ENCODE peak calls at places on chromosomes 12 and 14, in six cellular contexts. One of them, this sample, is unnamed.

GRCh38 chr14:61537567-61538463 is 157.5 kb upstream of the HIF1A start:
- DNase-seq in heart left ventricle: no peak
- DNase-seq in epithelial cell of proximal tubule: peak; percentile 98
- DNase-seq in foreskin fibroblast: peak; percentile 86
- DNase-seq in mucosa of descending colon: no peak
- DNase-seq in tibial nerve: no peak
- DNase-seq in this sample: no peak

GRCh38 chr12:109761631-109761950 is 48.0 kb downstream of the FAM222A start:
- DNase-seq in heart left ventricle: no peak
- DNase-seq in epithelial cell of proximal tubule: no peak
- DNase-seq in foreskin fibroblast: no peak
- DNase-seq in mucosa of descending colon: no peak
- DNase-seq in tibial nerve: no peak
- DNase-seq in this sample: no peak

GRCh38 chr12:2544213-2544612 is 250.6 kb upstream of the FKBP4 start:
- DNase-seq in heart left ventricle: no peak
- DNase-seq in epithelial cell of proximal tubule: no peak
- DNase-seq in foreskin fibroblast: no peak
- DNase-seq in mucosa of descending colon: no peak
- DNase-seq in tibial nerve: no peak
- DNase-seq in this sample: no peak

GRCh38 chr14:92341791-92342190 is 18.8 kb downstream of the SLC24A4 start:
- DNase-seq in heart left ventricle: no peak
- DNase-seq in epithelial cell of proximal tubule: no peak
- DNase-seq in foreskin fibroblast: no peak
- DNase-seq in mucosa of descending colon: no peak
- DNase-seq in tibial nerve: no peak
- DNase-seq in this sample: no peak

GRCh38 chr12:78916845-78917480 is 52.4 kb downstream of the SYT1 start:
- DNase-seq in heart left ventricle: no peak
- DNase-seq in epithelial cell of proximal tubule: no peak
- DNase-seq in foreskin fibroblast: peak; percentile 2
- DNase-seq in mucosa of descending colon: no peak
- DNase-seq in tibial nerve: no peak
- DNase-seq in this sample: no peak

GRCh38 chr12:27868165-27868564 is 88.1 kb upstream of the MANSC4 start:
- DNase-seq in heart left ventricle: no peak
- DNase-seq in epithelial cell of proximal tubule: no peak
- DNase-seq in foreskin fibroblast: peak; percentile 82
- DNase-seq in mucosa of descending colon: no peak
- DNase-seq in tibial nerve: no peak
- DNase-seq in this sample: no peak

GRCh38 chr12:13727707-13728147 is 253.7 kb downstream of the GRIN2B start:
- DNase-seq in heart left ventricle: no peak
- DNase-seq in epithelial cell of proximal tubule: peak; percentile 97
- DNase-seq in foreskin fibroblast: no peak
- DNase-seq in mucosa of descending colon: no peak
- DNase-seq in tibial nerve: no peak
- DNase-seq in this sample: no peak

GRCh38 chr12:14211829-14212455 is 153.5 kb upstream of the ATF7IP start:
- DNase-seq in heart left ventricle: no peak
- DNase-seq in epithelial cell of proximal tubule: no peak
- DNase-seq in foreskin fibroblast: no peak
- DNase-seq in mucosa of descending colon: no peak
- DNase-seq in tibial nerve: no peak
- DNase-seq in this sample: no peak

GRCh38 chr12:58633479-58633878 is 286.8 kb downstream of the LRIG3 start:
- DNase-seq in heart left ventricle: no peak
- DNase-seq in epithelial cell of proximal tubule: no peak
- DNase-seq in foreskin fibroblast: no peak
- DNase-seq in mucosa of descending colon: no peak
- DNase-seq in tibial nerve: no peak
- DNase-seq in this sample: no peak

GRCh38 chr12:3885179-3886094 is 12.2 kb upstream of the PARP11 start:
- DNase-seq in heart left ventricle: peak; percentile 26
- DNase-seq in epithelial cell of proximal tubule: no peak
- DNase-seq in foreskin fibroblast: peak; percentile 72
- DNase-seq in mucosa of descending colon: no peak
- DNase-seq in tibial nerve: peak; percentile 56
- DNase-seq in this sample: no peak

GRCh38 chr14:59069455-59069854 is 119.0 kb upstream of the DAAM1 start:
- DNase-seq in heart left ventricle: no peak
- DNase-seq in epithelial cell of proximal tubule: no peak
- DNase-seq in foreskin fibroblast: no peak
- DNase-seq in mucosa of descending colon: no peak
- DNase-seq in tibial nerve: no peak
- DNase-seq in this sample: no peak

DNA sequence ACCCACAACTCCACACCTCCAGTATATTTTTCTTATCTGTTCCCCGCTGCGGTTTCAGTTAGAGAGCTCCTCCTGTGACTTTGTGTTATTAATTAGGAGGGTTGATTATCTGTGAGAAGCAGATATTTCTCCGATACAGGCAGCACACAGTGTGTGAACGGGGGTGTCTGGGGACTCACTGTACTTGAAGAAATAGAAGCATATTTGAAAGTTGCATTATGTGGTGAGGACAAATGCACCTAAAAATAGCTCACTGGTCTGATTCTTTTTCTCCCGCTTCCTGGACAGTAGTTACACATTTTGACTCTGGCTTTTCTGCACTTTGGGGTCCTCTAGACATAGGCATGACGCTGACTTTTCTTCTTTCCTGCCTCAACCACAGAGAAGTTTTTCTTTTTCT is 277.7 kb downstream of the VRK1 start:
- DNase-seq in heart left ventricle: no peak
- DNase-seq in epithelial cell of proximal tubule: no peak
- DNase-seq in foreskin fibroblast: no peak
- DNase-seq in mucosa of descending colon: no peak
- DNase-seq in tibial nerve: no peak
- DNase-seq in this sample: no peak
- H3K4me3 ChIP-seq in heart left ventricle: no peak overlapping the region
- H3K4me3 ChIP-seq in epithelial cell of proximal tubule: no peak overlapping the region
- H3K4me3 ChIP-seq in foreskin fibroblast: no peak overlapping the region
- H3K4me3 ChIP-seq in mucosa of descending colon: no peak overlapping the region
- H3K4me3 ChIP-seq in tibial nerve: no peak overlapping the region
- H3K4me3 ChIP-seq in this sample: no peak overlapping the region

GRCh38 chr12:81596558-81596957 is 162.6 kb downstream of the PPFIA2 start:
- DNase-seq in heart left ventricle: no peak
- DNase-seq in epithelial cell of proximal tubule: no peak
- DNase-seq in foreskin fibroblast: no peak
- DNase-seq in mucosa of descending colon: no peak
- DNase-seq in tibial nerve: no peak
- DNase-seq in this sample: no peak
- H3K4me3 ChIP-seq in heart left ventricle: no peak overlapping the region
- H3K4me3 ChIP-seq in epithelial cell of proximal tubule: no peak overlapping the region
- H3K4me3 ChIP-seq in foreskin fibroblast: no peak overlapping the region
- H3K4me3 ChIP-seq in mucosa of descending colon: no peak overlapping the region
- H3K4me3 ChIP-seq in tibial nerve: no peak overlapping the region
- H3K4me3 ChIP-seq in this sample: no peak overlapping the region

GRCh38 chr14:33792387-33793368 is 158.2 kb downstream of the EGLN3 start:
- DNase-seq in heart left ventricle: peak; percentile 84
- DNase-seq in epithelial cell of proximal tubule: no peak
- DNase-seq in foreskin fibroblast: peak; percentile 91
- DNase-seq in mucosa of descending colon: peak; percentile 69
- DNase-seq in tibial nerve: peak; percentile 89
- DNase-seq in this sample: peak; percentile 82
- H3K4me3 ChIP-seq in heart left ventricle: peak overlapping the region; percentile 29
- H3K4me3 ChIP-seq in epithelial cell of proximal tubule: peak overlapping the region; percentile 31
- H3K4me3 ChIP-seq in foreskin fibroblast: peak overlapping the region; percentile 2
- H3K4me3 ChIP-seq in mucosa of descending colon: no peak overlapping the region
- H3K4me3 ChIP-seq in tibial nerve: no peak overlapping the region
- H3K4me3 ChIP-seq in this sample: peak overlapping the region; percentile 25

GRCh38 chr12:6279256-6279628 is 31.2 kb upstream of the PLEKHG6 start:
- DNase-seq in heart left ventricle: no peak
- DNase-seq in epithelial cell of proximal tubule: no peak
- DNase-seq in foreskin fibroblast: no peak
- DNase-seq in mucosa of descending colon: no peak
- DNase-seq in tibial nerve: no peak
- DNase-seq in this sample: no peak
- H3K4me3 ChIP-seq in heart left ventricle: no peak overlapping the region
- H3K4me3 ChIP-seq in epithelial cell of proximal tubule: no peak overlapping the region
- H3K4me3 ChIP-seq in foreskin fibroblast: no peak overlapping the region
- H3K4me3 ChIP-seq in mucosa of descending colon: no peak overlapping the region
- H3K4me3 ChIP-seq in tibial nerve: no peak overlapping the region
- H3K4me3 ChIP-seq in this sample: peak overlapping the region; percentile 60

DNA sequence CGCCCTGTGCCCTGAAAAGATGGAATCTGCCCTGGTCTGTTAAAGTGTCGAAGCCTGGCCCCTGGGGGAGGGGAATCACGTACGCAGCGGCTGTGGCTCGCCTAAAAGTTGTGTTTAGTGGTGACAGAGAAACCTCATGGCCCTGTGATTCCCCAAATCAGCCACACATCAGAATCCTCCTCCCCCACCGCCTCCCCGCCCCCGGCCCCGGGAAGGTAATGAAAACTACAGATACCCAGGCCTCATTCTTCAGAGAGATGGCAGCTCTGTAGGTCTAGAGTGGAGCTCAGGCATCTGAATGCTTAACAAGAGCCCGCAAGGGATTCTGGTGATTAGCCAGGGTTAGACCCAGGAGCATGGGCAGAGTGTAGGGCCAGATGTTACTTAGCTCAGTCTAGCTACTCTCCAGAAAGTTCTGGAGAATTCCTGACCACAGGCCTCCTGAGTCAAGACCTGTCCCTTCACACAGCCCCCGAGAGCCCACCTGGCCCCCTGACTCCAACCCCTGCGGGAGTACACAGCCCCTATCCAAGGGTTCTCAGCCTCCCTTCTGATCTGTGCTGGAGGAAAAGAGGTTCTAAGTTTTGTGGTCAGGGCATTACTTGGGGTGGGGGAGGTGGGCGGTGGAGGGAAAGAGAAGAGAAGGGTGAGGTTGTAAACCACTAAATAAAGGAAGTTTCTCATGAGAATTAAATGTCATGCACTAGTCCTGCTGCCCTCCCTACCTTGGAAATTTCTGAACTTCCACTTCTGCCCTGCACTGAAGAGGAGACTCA is 114.8 kb downstream of the PLXNC1 start:
- DNase-seq in heart left ventricle: no peak
- DNase-seq in epithelial cell of proximal tubule: no peak
- DNase-seq in foreskin fibroblast: no peak
- DNase-seq in mucosa of descending colon: no peak
- DNase-seq in tibial nerve: no peak
- DNase-seq in this sample: no peak
- H3K4me3 ChIP-seq in heart left ventricle: peak overlapping the region; percentile 49
- H3K4me3 ChIP-seq in epithelial cell of proximal tubule: peak overlapping the region; percentile 66
- H3K4me3 ChIP-seq in foreskin fibroblast: peak overlapping the region; percentile 36
- H3K4me3 ChIP-seq in mucosa of descending colon: peak overlapping the region; percentile 12
- H3K4me3 ChIP-seq in tibial nerve: peak overlapping the region; percentile 51
- H3K4me3 ChIP-seq in this sample: peak overlapping the region; percentile 50

GRCh38 chr14:99742509-99743487 is 50.4 kb upstream of the EML1 start:
- DNase-seq in heart left ventricle: no peak
- DNase-seq in epithelial cell of proximal tubule: no peak
- DNase-seq in foreskin fibroblast: no peak
- DNase-seq in mucosa of descending colon: no peak
- DNase-seq in tibial nerve: no peak
- DNase-seq in this sample: no peak
- H3K4me3 ChIP-seq in heart left ventricle: no peak overlapping the region
- H3K4me3 ChIP-seq in epithelial cell of proximal tubule: no peak overlapping the region
- H3K4me3 ChIP-seq in foreskin fibroblast: no peak overlapping the region
- H3K4me3 ChIP-seq in mucosa of descending colon: no peak overlapping the region
- H3K4me3 ChIP-seq in tibial nerve: no peak overlapping the region
- H3K4me3 ChIP-seq in this sample: no peak overlapping the region

DNA sequence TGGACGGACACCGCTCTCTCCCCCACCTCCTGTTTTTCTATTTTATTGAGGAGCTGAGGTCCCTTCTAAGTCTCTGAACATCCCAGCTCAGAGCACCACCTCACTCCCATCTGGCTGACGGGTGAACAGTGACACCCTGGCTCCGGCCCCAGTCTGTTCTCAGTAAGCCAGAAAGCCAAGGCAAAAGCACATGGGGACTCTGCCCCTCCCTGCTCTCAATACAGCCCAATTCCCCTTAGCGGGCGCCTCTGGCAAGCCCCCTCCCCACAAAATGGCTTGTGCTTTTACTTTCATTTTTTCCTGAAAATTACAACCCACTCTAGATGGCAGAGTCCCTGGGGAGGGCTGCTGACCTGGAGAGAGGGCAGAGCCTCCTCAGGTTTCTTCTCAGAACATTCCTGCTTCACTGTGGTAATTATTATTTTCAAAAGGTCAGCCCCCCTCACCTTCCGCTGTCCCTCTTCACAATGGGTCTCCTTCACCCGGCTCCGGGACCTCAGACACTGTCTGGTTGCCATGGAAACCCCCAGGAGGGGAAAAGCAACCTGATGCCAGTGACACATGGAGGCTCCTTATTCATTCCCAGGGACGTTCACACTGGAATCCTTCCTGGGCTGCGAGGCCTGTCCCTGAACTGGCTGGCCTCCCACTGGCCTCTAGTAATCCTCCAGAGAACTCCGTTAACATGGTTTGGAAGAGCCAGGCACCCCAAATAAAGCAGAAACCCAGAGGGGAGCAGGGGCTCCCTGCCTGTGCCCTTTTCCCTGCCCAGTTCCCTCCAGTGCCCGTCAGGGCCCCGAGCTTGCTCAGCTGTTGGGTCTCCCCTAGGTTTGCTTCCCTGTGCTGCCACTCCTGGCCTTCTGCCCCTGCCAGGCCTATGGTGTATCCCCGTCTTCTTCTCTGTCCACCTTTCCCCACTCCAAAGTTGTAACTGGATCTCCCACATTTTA is 15.9 kb downstream of the COL2A1 start:
- DNase-seq in heart left ventricle: no peak
- DNase-seq in epithelial cell of proximal tubule: no peak
- DNase-seq in foreskin fibroblast: peak; percentile 47
- DNase-seq in mucosa of descending colon: no peak
- DNase-seq in tibial nerve: no peak
- DNase-seq in this sample: no peak
- H3K4me3 ChIP-seq in heart left ventricle: no peak overlapping the region
- H3K4me3 ChIP-seq in epithelial cell of proximal tubule: no peak overlapping the region
- H3K4me3 ChIP-seq in foreskin fibroblast: no peak overlapping the region
- H3K4me3 ChIP-seq in mucosa of descending colon: no peak overlapping the region
- H3K4me3 ChIP-seq in tibial nerve: no peak overlapping the region
- H3K4me3 ChIP-seq in this sample: no peak overlapping the region

DNA sequence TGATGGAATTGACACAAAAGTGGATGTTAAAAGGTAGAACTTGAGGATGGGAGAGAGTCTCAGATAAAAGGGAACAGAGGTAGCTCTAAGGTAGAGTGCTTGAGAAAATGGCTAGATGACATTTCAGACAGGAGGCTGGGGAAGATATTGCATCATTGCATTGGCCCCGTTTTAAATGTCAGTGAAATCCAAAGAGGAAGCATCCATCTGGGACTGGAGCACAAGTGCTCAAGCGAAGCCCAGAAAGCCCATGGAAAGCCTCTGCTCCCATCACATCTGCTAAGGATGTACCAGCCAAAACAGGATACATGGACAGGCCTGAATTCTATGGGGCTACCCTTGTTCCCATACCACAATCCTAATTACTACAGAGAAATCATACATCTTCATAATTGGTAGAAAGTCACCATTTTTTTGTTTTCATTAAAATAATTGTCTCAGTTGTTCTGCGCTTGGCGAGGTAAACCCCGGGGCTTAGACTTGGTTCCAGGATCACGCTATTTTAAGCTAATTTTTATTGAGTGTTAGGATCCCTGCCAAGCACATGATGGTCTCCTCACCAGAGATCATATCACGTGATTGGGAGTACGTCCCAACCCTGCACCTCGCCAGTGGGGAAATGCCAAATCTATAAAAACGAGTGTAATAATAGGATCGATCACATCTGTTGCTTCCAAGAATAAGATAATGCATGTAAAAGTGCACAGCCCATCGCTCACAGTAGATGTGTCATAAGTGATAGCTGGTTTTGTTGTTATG is 581.3 kb upstream of the TMEM132C start:
- DNase-seq in heart left ventricle: no peak
- DNase-seq in epithelial cell of proximal tubule: no peak
- DNase-seq in foreskin fibroblast: no peak
- DNase-seq in mucosa of descending colon: no peak
- DNase-seq in tibial nerve: no peak
- DNase-seq in this sample: no peak
- H3K4me3 ChIP-seq in heart left ventricle: no peak overlapping the region
- H3K4me3 ChIP-seq in epithelial cell of proximal tubule: no peak overlapping the region
- H3K4me3 ChIP-seq in foreskin fibroblast: no peak overlapping the region
- H3K4me3 ChIP-seq in mucosa of descending colon: no peak overlapping the region
- H3K4me3 ChIP-seq in tibial nerve: no peak overlapping the region
- H3K4me3 ChIP-seq in this sample: no peak overlapping the region

GRCh38 chr12:49091836-49092085 is 2.8 kb downstream of the DHH start:
- DNase-seq in heart left ventricle: no peak
- DNase-seq in epithelial cell of proximal tubule: no peak
- DNase-seq in foreskin fibroblast: no peak
- DNase-seq in mucosa of descending colon: no peak
- DNase-seq in tibial nerve: no peak
- DNase-seq in this sample: no peak
- H3K4me3 ChIP-seq in heart left ventricle: peak overlapping the region; percentile 36
- H3K4me3 ChIP-seq in epithelial cell of proximal tubule: peak overlapping the region; percentile 50
- H3K4me3 ChIP-seq in foreskin fibroblast: peak overlapping the region; percentile 27
- H3K4me3 ChIP-seq in mucosa of descending colon: no peak overlapping the region
- H3K4me3 ChIP-seq in tibial nerve: peak overlapping the region; percentile 36
- H3K4me3 ChIP-seq in this sample: peak overlapping the region; percentile 36